ENCODE peak calls at places on chromosomes 13 and 19, in four cellular contexts. One of them, this sample, is unnamed.

GRCh38 chr13:99313473-99313872 is 6.3 kb upstream of the GPR183 start:
- DNase-seq in mammary epithelial cell: no peak
- DNase-seq in IMR-90: no peak
- DNase-seq in lung: no peak
- DNase-seq in this sample: no peak

GRCh38 chr13:34040863-34041262 is 222.9 kb downstream of the RFC3 start:
- DNase-seq in mammary epithelial cell: no peak
- DNase-seq in IMR-90: no peak
- DNase-seq in lung: no peak
- DNase-seq in this sample: no peak

GRCh38 chr19:16463991-16464575 is 7.7 kb downstream of the EPS15L1 start:
- DNase-seq in mammary epithelial cell: no peak
- DNase-seq in IMR-90: peak; percentile 64
- DNase-seq in lung: no peak
- DNase-seq in this sample: no peak

GRCh38 chr13:98530236-98530635 is 46.7 kb downstream of the STK24 start:
- DNase-seq in mammary epithelial cell: no peak
- DNase-seq in IMR-90: no peak
- DNase-seq in lung: no peak
- DNase-seq in this sample: no peak

GRCh38 chr19:13255719-13256059 is 105.5 kb downstream of the IER2 start:
- DNase-seq in mammary epithelial cell: no peak
- DNase-seq in IMR-90: no peak
- DNase-seq in lung: no peak
- DNase-seq in this sample: no peak

GRCh38 chr13:75724742-75725504 is 88.8 kb downstream of the LMO7 start:
- DNase-seq in mammary epithelial cell: peak; percentile 45
- DNase-seq in IMR-90: no peak
- DNase-seq in lung: no peak
- DNase-seq in this sample: no peak

GRCh38 chr13:22169473-22169872 is 498.6 kb downstream of the FGF9 start:
- DNase-seq in mammary epithelial cell: no peak
- DNase-seq in IMR-90: no peak
- DNase-seq in lung: no peak
- DNase-seq in this sample: no peak

GRCh38 chr19:5136060-5136855 is 167.3 kb downstream of the KDM4B start:
- DNase-seq in mammary epithelial cell: no peak
- DNase-seq in IMR-90: no peak
- DNase-seq in lung: no peak
- DNase-seq in this sample: no peak

GRCh38 chr19:2454199-2454961 is 2.4 kb downstream of the LMNB2 start:
- DNase-seq in mammary epithelial cell: no peak
- DNase-seq in IMR-90: no peak
- DNase-seq in lung: no peak
- DNase-seq in this sample: no peak

GRCh38 chr13:45880242-45880641 is 28.7 kb upstream of the SIAH3 start:
- DNase-seq in mammary epithelial cell: no peak
- DNase-seq in IMR-90: no peak
- DNase-seq in lung: no peak
- DNase-seq in this sample: no peak

GRCh38 chr19:36213793-36214387 is 575 bp downstream of the ZNF565 start:
- DNase-seq in mammary epithelial cell: no peak
- DNase-seq in IMR-90: peak; percentile 45
- DNase-seq in lung: no peak
- DNase-seq in this sample: no peak

GRCh38 chr13:25237083-25237482 is 50.2 kb downstream of the MTMR6 start:
- DNase-seq in mammary epithelial cell: no peak
- DNase-seq in IMR-90: no peak
- DNase-seq in lung: no peak
- DNase-seq in this sample: no peak

GRCh38 chr13:41179593-41180250 is 14.6 kb downstream of the KBTBD7 start:
- DNase-seq in mammary epithelial cell: peak; percentile 68
- DNase-seq in IMR-90: peak; percentile 80
- DNase-seq in lung: no peak
- DNase-seq in this sample: no peak

GRCh38 chr19:18590273-18591272 is 2.0 kb downstream of the REX1BD start:
- DNase-seq in mammary epithelial cell: peak; percentile 76
- DNase-seq in IMR-90: peak; percentile 57
- DNase-seq in lung: peak; percentile 41
- DNase-seq in this sample: peak; percentile 94

GRCh38 chr13:110314516-110315245 is 7.6 kb downstream of the COL4A2 start:
- DNase-seq in mammary epithelial cell: no peak
- DNase-seq in IMR-90: no peak
- DNase-seq in lung: no peak
- DNase-seq in this sample: no peak

GRCh38 chr19:54609356-54609791 is 15.9 kb downstream of the LILRA1 start:
- DNase-seq in mammary epithelial cell: no peak
- DNase-seq in IMR-90: no peak
- DNase-seq in lung: peak; percentile 18
- DNase-seq in this sample: no peak

GRCh38 chr19:36115453-36116343 is at the start of gene TBCB:
- DNase-seq in mammary epithelial cell: no peak
- DNase-seq in IMR-90: peak; percentile 28
- DNase-seq in lung: peak; percentile 91
- DNase-seq in this sample: no peak

GRCh38 chr19:47848871-47849473 is 10.1 kb upstream of the TPRX2 start:
- DNase-seq in mammary epithelial cell: no peak
- DNase-seq in IMR-90: no peak
- DNase-seq in lung: no peak
- DNase-seq in this sample: no peak

GRCh38 chr13:67803118-67803517 is 573.0 kb upstream of the PCDH9 start:
- DNase-seq in mammary epithelial cell: no peak
- DNase-seq in IMR-90: no peak
- DNase-seq in lung: no peak
- DNase-seq in this sample: no peak

GRCh38 chr19:42433503-42434260 is 6.5 kb upstream of the LIPE start:
- DNase-seq in mammary epithelial cell: peak; percentile 39
- DNase-seq in IMR-90: peak; percentile 14
- DNase-seq in lung: peak; percentile 64
- DNase-seq in this sample: peak; percentile 87

GRCh38 chr19:39846176-39846677 is at the start of gene FBL:
- DNase-seq in mammary epithelial cell: peak; percentile 87
- DNase-seq in IMR-90: peak; percentile 85
- DNase-seq in lung: peak; percentile 96
- DNase-seq in this sample: peak; percentile 97

GRCh38 chr19:56367829-56368711 is 25.3 kb downstream of the ZNF582 start:
- DNase-seq in mammary epithelial cell: peak; percentile 89
- DNase-seq in IMR-90: peak; percentile 89
- DNase-seq in lung: peak; percentile 92
- DNase-seq in this sample: peak; percentile 86

GRCh38 chr19:35004517-35005255 is 4.6 kb downstream of the GRAMD1A start:
- DNase-seq in mammary epithelial cell: no peak
- DNase-seq in IMR-90: no peak
- DNase-seq in lung: no peak
- DNase-seq in this sample: no peak

GRCh38 chr19:48342841-48343540 is 17.6 kb downstream of the EMP3 start:
- DNase-seq in mammary epithelial cell: peak; percentile 60
- DNase-seq in IMR-90: peak; percentile 38
- DNase-seq in lung: no peak
- DNase-seq in this sample: no peak

GRCh38 chr19:33379151-33379829 is 5.8 kb downstream of the CEBPG start:
- DNase-seq in mammary epithelial cell: no peak
- DNase-seq in IMR-90: no peak
- DNase-seq in lung: no peak
- DNase-seq in this sample: no peak

GRCh38 chr13:73952683-73953082 is 181.5 kb downstream of the KLF12 start:
- DNase-seq in mammary epithelial cell: no peak
- DNase-seq in IMR-90: peak; percentile 86
- DNase-seq in lung: no peak
- DNase-seq in this sample: no peak

GRCh38 chr19:55640577-55641375 is at the start of gene ZNF580:
- DNase-seq in mammary epithelial cell: peak; percentile 74
- DNase-seq in IMR-90: peak; percentile 78
- DNase-seq in lung: peak; percentile 63
- DNase-seq in this sample: no peak

GRCh38 chr13:39783051-39783450 is 127.6 kb downstream of the COG6 start:
- DNase-seq in mammary epithelial cell: no peak
- DNase-seq in IMR-90: no peak
- DNase-seq in lung: no peak
- DNase-seq in this sample: no peak

DNA sequence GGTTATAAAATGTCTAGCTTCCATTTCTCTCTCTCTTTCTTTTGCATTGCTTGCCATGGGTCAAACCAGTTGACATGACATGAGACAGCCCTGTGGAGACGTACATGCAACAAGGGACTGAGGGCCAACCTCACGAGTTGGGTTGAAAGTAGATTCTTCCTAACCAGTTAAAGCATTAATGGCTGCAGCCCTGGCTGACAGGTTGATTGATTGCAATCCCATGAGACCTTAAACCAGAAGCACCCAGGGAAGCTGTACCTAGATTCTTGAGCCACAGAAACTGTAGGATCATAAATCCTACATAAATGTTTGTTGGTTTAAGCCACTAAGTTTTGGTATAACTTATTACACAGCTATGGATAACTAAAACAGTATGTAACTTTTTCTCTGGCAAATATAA is 373.8 kb downstream of the DACH1 start:
- DNase-seq in mammary epithelial cell: no peak
- DNase-seq in IMR-90: no peak
- DNase-seq in lung: no peak
- DNase-seq in this sample: no peak
- H3K27ac ChIP-seq in mammary epithelial cell: no peak overlapping the region
- H3K27ac ChIP-seq in IMR-90: no peak overlapping the region
- H3K27ac ChIP-seq in lung: no peak overlapping the region
- H3K27ac ChIP-seq in this sample: no peak overlapping the region

GRCh38 chr19:49761625-49762311 is 1.3 kb downstream of the TSKS start:
- DNase-seq in mammary epithelial cell: no peak
- DNase-seq in IMR-90: peak; percentile 56
- DNase-seq in lung: no peak
- DNase-seq in this sample: no peak
- TF ChIP-seq CTCF in mammary epithelial cell: no peak
- TF ChIP-seq CTCF in IMR-90: peak; percentile 43
- TF ChIP-seq CTCF in lung: no peak
- TF ChIP-seq CTCF in this sample: no peak

GRCh38 chr19:11145147-11145924 is 10.2 kb downstream of the SPC24 start:
- DNase-seq in mammary epithelial cell: no peak
- DNase-seq in IMR-90: no peak
- DNase-seq in lung: no peak
- DNase-seq in this sample: no peak
- H3K27ac ChIP-seq in mammary epithelial cell: no peak overlapping the region
- H3K27ac ChIP-seq in IMR-90: peak overlapping the region; percentile 98
- H3K27ac ChIP-seq in lung: no peak overlapping the region
- H3K27ac ChIP-seq in this sample: peak overlapping the region; percentile 10

GRCh38 chr19:15244808-15245207 is 12.6 kb upstream of the EPHX3 start:
- DNase-seq in mammary epithelial cell: no peak
- DNase-seq in IMR-90: no peak
- DNase-seq in lung: no peak
- DNase-seq in this sample: no peak

GRCh38 chr19:15241259-15241658 is 9.0 kb upstream of the EPHX3 start:
- DNase-seq in mammary epithelial cell: no peak
- DNase-seq in IMR-90: peak; percentile 32
- DNase-seq in lung: no peak
- DNase-seq in this sample: no peak

GRCh38 chr19:15245370-15246197 is 13.3 kb upstream of the EPHX3 start:
- DNase-seq in mammary epithelial cell: no peak
- DNase-seq in IMR-90: no peak
- DNase-seq in lung: no peak
- DNase-seq in this sample: no peak

GRCh38 chr19:15244106-15244803 is 12.0 kb upstream of the EPHX3 start:
- DNase-seq in mammary epithelial cell: no peak
- DNase-seq in IMR-90: no peak
- DNase-seq in lung: no peak
- DNase-seq in this sample: no peak

DNA sequence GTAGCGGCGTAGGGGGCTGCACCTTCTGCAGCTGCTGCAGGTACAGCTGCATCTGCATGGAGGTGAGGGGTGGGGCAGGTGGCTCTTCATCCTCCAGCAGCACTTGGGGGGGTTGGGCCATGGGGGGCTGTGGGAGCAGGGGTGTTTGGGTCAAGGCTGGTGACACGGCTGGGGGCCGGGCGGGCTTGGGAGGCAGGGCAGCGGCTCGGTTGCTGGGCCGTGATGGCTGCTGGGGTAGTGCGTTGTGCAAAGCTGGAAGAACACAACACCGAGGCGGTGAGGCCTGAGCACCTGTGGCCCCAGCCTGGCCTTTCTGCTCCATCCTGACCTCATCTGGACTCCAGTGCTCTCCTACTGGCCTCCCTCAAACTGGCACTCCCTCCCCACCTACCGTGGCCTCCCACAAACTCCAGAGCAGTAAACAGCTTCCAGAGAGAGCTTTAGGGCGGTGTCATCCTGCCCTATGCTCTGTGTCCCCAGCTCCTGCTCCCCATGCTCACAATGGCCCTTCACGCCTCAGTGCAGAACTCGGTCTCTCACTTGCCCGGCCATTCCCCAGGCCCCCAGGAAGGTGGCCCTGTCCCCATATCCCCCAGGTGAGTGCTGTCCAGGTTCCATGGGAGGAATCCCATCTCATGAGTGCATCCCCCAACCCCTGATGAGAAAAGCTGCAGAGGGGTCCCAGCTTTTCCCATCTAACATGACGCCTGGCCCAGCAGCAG is 11.1 kb upstream of the EPHX3 start:
- DNase-seq in mammary epithelial cell: no peak
- DNase-seq in IMR-90: no peak
- DNase-seq in lung: no peak
- DNase-seq in this sample: no peak
- TF ChIP-seq CTCF in mammary epithelial cell: no peak
- TF ChIP-seq CTCF in IMR-90: no peak
- TF ChIP-seq CTCF in lung: no peak
- TF ChIP-seq CTCF in this sample: no peak

GRCh38 chr13:105817498-105817897 is 718.0 kb downstream of the EFNB2 start:
- DNase-seq in mammary epithelial cell: peak; percentile 20
- DNase-seq in IMR-90: no peak
- DNase-seq in lung: no peak
- DNase-seq in this sample: no peak

GRCh38 chr13:105820415-105820814 is 715.0 kb downstream of the EFNB2 start:
- DNase-seq in mammary epithelial cell: no peak
- DNase-seq in IMR-90: no peak
- DNase-seq in lung: no peak
- DNase-seq in this sample: no peak

GRCh38 chr13:105814902-105815250 is 720.6 kb downstream of the EFNB2 start:
- DNase-seq in mammary epithelial cell: no peak
- DNase-seq in IMR-90: no peak
- DNase-seq in lung: no peak
- DNase-seq in this sample: no peak

GRCh38 chr13:105814219-105814901 is 721.1 kb downstream of the EFNB2 start:
- DNase-seq in mammary epithelial cell: peak; percentile 95
- DNase-seq in IMR-90: no peak
- DNase-seq in lung: no peak
- DNase-seq in this sample: no peak

GRCh38 chr13:105817011-105817410 is 718.5 kb downstream of the EFNB2 start:
- DNase-seq in mammary epithelial cell: peak; percentile 15
- DNase-seq in IMR-90: no peak
- DNase-seq in lung: no peak
- DNase-seq in this sample: no peak
- H3K27ac ChIP-seq in mammary epithelial cell: no peak overlapping the region
- H3K27ac ChIP-seq in IMR-90: no peak overlapping the region
- H3K27ac ChIP-seq in lung: no peak overlapping the region
- H3K27ac ChIP-seq in this sample: no peak overlapping the region

This sample was measured in dorsolateral prefrontal cortex.